ENCODE peak calls at places on chromosomes 3 and 15, in four cellular contexts. R, W, Q and I are unnamed samples.

GRCh38 chr15:67803996-67804843 is 21.1 kb upstream of the SKOR1 start:
- DNase-seq in Q (no peak), W (no peak), R (no peak), I (no peak)

GRCh38 chr3:128054363-128054762 is 2.1 kb downstream of the SEC61A1 start:
- DNase-seq in Q (no peak), R (no peak), W (peak), I (peak)

GRCh38 chr3:123089611-123090301 is 22.9 kb downstream of the PDIA5 start:
- DNase-seq in Q (no peak), R (no peak), W (no peak), I (no peak)

GRCh38 chr3:187922704-187923393 is 177.6 kb upstream of the BCL6 start:
- DNase-seq in R (no peak), Q (no peak), W (peak), I (peak)

GRCh38 chr3:151101270-151101954 is 15.9 kb downstream of the MED12L start:
- DNase-seq in R (no peak), W (no peak), Q (no peak), I (no peak)

GRCh38 chr3:172098698-172099494 is 59.5 kb downstream of the FNDC3B start:
- DNase-seq in W (no peak), Q (no peak), R (no peak), I (no peak)

GRCh38 chr3:106333911-106334618 is 465.3 kb upstream of the CBLB start:
- DNase-seq in R (no peak), Q (no peak), W (peak), I (peak)

GRCh38 chr3:159994182-159994581 is 5.5 kb downstream of the IL12A start:
- DNase-seq in Q (no peak), W (peak), R (no peak), I (no peak)

GRCh38 chr3:101623656-101624055 is 49.7 kb downstream of the PCNP start:
- DNase-seq in R (no peak), W (no peak), Q (no peak), I (no peak)

GRCh38 chr3:70999730-71000129 is 583.8 kb downstream of the FOXP1 start:
- DNase-seq in W (peak), Q (no peak), R (no peak), I (peak)

GRCh38 chr3:156964562-156964961 is 138.4 kb downstream of the LEKR1 start:
- DNase-seq in R (no peak), W (peak), Q (no peak), I (no peak)

GRCh38 chr3:111954228-111954990 is 24.4 kb upstream of the ABHD10 start:
- DNase-seq in Q (no peak), R (no peak), W (peak), I (no peak)

GRCh38 chr15:67863442-67863987 is 23.7 kb upstream of the RNU6-1 start:
- DNase-seq in W (peak), Q (no peak), R (peak), I (peak)

GRCh38 chr3:107690522-107691138 is 167.9 kb downstream of the BBX start:
- DNase-seq in Q (no peak), R (no peak), W (peak), I (peak)

GRCh38 chr3:170154084-170154483 is 27.4 kb downstream of the PHC3 start:
- DNase-seq in W (peak), R (no peak), Q (no peak), I (no peak)

GRCh38 chr3:44065311-44065710 is 176.4 kb upstream of the TOPAZ1 start:
- DNase-seq in Q (no peak), R (no peak), W (no peak), I (no peak)

GRCh38 chr15:91073768-91074167 is 26.3 kb upstream of the SV2B start:
- DNase-seq in R (no peak), Q (no peak), W (no peak), I (no peak)

GRCh38 chr3:108250626-108251025 is 28.4 kb upstream of the IFT57 start:
- DNase-seq in Q (no peak), W (no peak), R (no peak), I (peak)

GRCh38 chr3:9715764-9716437 is 12.3 kb downstream of the CPNE9 start:
- DNase-seq in Q (no peak), W (peak), R (no peak), I (peak)

GRCh38 chr3:47495886-47496285 is 17.6 kb downstream of the ELP6 start:
- DNase-seq in Q (no peak), W (no peak), R (no peak), I (no peak)

GRCh38 chr15:58062983-58063382 is 2.5 kb downstream of the ALDH1A2 start:
- DNase-seq in W (no peak), Q (no peak), R (no peak), I (no peak)

GRCh38 chr15:58063612-58064011 is 1.9 kb downstream of the ALDH1A2 start:
- DNase-seq in Q (no peak), W (no peak), R (no peak), I (no peak)

GRCh38 chr15:58060575-58060974 is 4.9 kb downstream of the ALDH1A2 start:
- DNase-seq in W (no peak), Q (no peak), R (no peak), I (no peak)

GRCh38 chr15:58064119-58065010 is 1.1 kb downstream of the ALDH1A2 start:
- DNase-seq in R (no peak), Q (no peak), W (no peak), I (no peak)

GRCh38 chr15:58062175-58062574 is 3.3 kb downstream of the ALDH1A2 start:
- DNase-seq in W (no peak), Q (no peak), R (no peak), I (no peak)
- H3K9ac ChIP-seq in W (no peak), Q (no peak), R (no peak), I (no peak)

DNA sequence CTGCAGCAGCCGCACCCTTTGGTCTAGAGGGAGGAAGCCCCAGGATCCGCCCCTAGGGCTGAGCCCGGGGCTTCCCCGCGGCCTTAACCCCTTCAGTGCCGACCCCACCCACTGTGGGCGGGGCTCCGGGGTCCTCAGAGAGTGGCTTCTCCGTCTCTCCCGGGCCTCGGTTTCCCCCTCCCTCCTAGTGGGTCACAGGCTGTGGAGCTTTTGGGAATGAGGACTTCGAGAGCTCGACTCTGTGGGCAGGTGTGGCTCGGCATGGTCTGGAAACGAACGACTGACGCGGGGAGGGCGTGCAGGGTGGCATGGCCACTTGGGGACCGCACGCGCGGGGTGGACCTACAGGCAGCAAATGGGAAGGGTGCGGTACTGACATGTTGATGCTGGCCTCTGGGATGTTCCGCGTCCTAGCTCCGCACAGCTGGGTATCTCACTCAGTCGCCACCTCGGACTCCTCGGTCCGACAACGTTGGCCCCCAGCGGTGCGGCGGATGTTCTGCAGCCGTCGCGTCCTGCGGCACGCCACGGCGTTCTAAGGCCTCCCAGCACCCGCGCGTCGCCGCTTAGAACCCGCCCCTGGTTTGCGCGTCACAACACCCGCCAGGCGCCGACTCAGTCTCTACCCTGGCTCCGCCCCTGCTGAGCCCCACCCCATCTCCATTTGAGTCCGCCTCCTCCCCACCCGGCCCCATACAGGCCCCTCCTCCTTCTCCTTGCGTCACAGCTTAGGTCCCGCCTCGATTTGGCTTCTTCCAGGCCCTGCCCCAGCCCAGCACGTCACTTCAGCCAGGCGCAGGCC is at the start of the genes HYAL3 and NAA80:
- DNase-seq in R (peak), Q (peak), W (peak), I (peak)
- H3K14ac ChIP-seq in R (peak), Q (no peak), W (peak), I (peak)

GRCh38 chr15:63051701-63052066 is 9.1 kb downstream of the TPM1 start:
- DNase-seq in W (no peak), Q (no peak), R (no peak), I (no peak)
- H3K9ac ChIP-seq in W (peak), Q (no peak), R (no peak), I (peak)

DNA sequence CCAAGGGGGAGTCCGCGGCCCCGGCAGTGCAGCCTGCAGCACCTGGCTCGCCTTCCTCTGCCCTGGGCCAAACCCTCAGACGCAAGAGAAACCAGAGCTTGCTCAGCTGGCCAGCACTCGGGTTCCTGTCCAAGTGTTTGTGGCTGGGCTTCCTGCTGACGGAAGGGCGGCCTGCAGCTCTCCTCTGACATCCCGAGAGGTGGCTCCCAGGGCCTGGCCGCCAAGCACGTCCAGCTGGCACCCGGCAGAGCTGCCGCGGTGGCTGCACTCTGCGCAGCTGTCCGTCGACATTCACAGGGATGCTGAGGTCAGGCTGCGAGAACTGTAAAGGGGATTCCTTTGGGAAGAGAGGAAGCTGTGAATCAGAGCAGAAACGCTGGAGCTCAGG is 85.6 kb downstream of the CPN2 start:
- DNase-seq in W (peak), R (no peak), Q (no peak), I (peak)
- H3K14ac ChIP-seq in W (no peak), R (peak), Q (no peak), I (no peak)

DNA sequence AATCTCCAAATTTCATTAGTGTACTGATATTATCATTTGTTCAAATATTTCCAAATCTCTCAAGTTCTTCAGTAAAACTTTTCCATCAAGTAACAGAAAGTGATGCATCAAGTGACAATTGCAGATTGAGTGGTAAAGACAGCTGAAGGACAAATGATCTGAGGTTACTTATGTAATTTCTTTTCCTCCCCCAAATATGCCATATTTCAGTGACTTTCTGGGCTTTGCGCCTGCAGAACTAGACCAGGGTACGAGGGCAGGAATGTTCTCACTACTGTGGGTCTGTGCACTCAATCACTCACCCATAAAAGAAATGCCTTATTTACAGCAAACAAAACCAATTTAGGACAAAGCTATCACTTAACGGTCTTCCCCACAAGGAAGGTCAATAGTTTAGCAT is 4.7 kb downstream of the SUCLG2 start:
- DNase-seq in R (no peak), Q (no peak), W (no peak), I (no peak)
- H3K9ac ChIP-seq in R (no peak), Q (no peak), W (no peak), I (no peak)

DNA sequence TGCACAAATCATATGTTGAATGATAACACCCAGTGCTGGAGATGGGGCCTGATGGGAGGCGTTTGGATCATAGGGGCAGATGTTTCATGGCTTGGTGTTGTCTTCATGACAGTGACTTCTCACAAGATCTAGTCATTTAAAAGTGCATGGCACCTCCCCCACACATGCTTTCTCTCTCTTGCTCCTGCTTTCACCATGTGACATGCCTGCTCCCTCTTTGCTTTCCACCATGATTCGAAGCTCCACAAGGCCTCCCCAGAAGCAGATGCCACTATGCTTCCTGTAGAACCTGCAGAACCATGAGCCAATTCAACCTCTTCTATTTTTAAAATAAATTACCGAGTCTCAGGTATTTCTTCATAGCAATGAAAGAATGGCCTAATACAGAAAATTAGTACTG is 17.8 kb upstream of the SH3BP5 start:
- DNase-seq in Q (no peak), W (no peak), R (no peak), I (no peak)
- H3K14ac ChIP-seq in Q (no peak), W (no peak), R (no peak), I (no peak)